ENCODE peak calls at places on chromosomes 1 and 21, in seven cellular contexts. W is PC-3, N is fibroblast of pulmonary artery, E is AG04450, P is astrocyte, H is aorta, S is OCI-LY7. B is an unnamed sample.

GRCh38 chr1:235867903-235868469 is 1.3 kb upstream of the LYST start:
- DNase-seq in W (no peak), N (no peak), E (no peak), P (no peak), H (no peak), S (peak; percentile 74), B (no peak)

GRCh38 chr21:16794944-16795343 is 717.9 kb upstream of the CXADR start:
- DNase-seq in W (peak; percentile 57), N (peak; percentile 88), E (peak; percentile 71), P (peak; percentile 95), H (no peak), S (no peak), B (peak; percentile 53)

GRCh38 chr1:217564833-217565232 is 66.1 kb downstream of the GPATCH2 start:
- DNase-seq in W (no peak), N (no peak), E (no peak), P (no peak), H (no peak), S (no peak), B (no peak)

GRCh38 chr21:43733529-43734071 is 14.7 kb downstream of the PDXK start:
- DNase-seq in W (no peak), N (no peak), E (no peak), P (peak; percentile 78), H (peak; percentile 49), S (no peak), B (peak; percentile 62)

GRCh38 chr1:193763313-193763712 is 576.9 kb upstream of the B3GALT2 start:
- DNase-seq in W (peak; percentile 41), N (peak; percentile 44), E (no peak), P (peak; percentile 14), H (no peak), S (no peak), B (no peak)

GRCh38 chr1:24186993-24187790 is at the start of gene IFNLR1:
- DNase-seq in W (peak; percentile 74), N (no peak), E (no peak), P (no peak), H (peak; percentile 63), S (peak; percentile 91), B (peak; percentile 69)

GRCh38 chr1:4336507-4336906 is 317.9 kb upstream of the AJAP1 start:
- DNase-seq in W (no peak), N (no peak), E (no peak), P (no peak), H (no peak), S (no peak), B (no peak)

GRCh38 chr1:97243973-97244560 is 522.5 kb downstream of the PTBP2 start:
- DNase-seq in W (peak; percentile 49), N (peak; percentile 42), E (no peak), P (peak; percentile 9), H (no peak), S (peak; percentile 21), B (peak; percentile 47)

GRCh38 chr1:46708121-46708520 is 10.8 kb downstream of the EFCAB14 start:
- DNase-seq in W (no peak), N (peak; percentile 8), E (no peak), P (no peak), H (no peak), S (no peak), B (no peak)

GRCh38 chr1:47725732-47726495 is 271.3 kb downstream of the TRABD2B start:
- DNase-seq in W (peak; percentile 87), N (peak; percentile 79), E (peak; percentile 26), P (peak; percentile 46), H (peak; percentile 86), S (peak; percentile 72), B (peak; percentile 79)

GRCh38 chr1:39720094-39720999 is 18.3 kb upstream of the PPIE start:
- DNase-seq in W (peak; percentile 83), N (peak; percentile 81), E (peak; percentile 27), P (peak; percentile 26), H (no peak), S (peak; percentile 76), B (peak; percentile 73)

GRCh38 chr21:45875416-45875760 is 106.2 kb upstream of the COL6A1 start:
- DNase-seq in W (no peak), N (no peak), E (no peak), P (no peak), H (peak; percentile 31), S (no peak), B (no peak)

GRCh38 chr21:45873866-45874265 is 107.7 kb upstream of the COL6A1 start:
- DNase-seq in W (no peak), N (no peak), E (no peak), P (no peak), H (peak; percentile 31), S (no peak), B (no peak)

GRCh38 chr21:45873418-45873817 is 108.2 kb upstream of the COL6A1 start:
- DNase-seq in W (no peak), N (no peak), E (no peak), P (no peak), H (peak; percentile 21), S (no peak), B (no peak)

GRCh38 chr21:45875881-45876280 is 105.7 kb upstream of the COL6A1 start:
- DNase-seq in W (no peak), N (no peak), E (no peak), P (no peak), H (peak; percentile 33), S (no peak), B (no peak)

DNA sequence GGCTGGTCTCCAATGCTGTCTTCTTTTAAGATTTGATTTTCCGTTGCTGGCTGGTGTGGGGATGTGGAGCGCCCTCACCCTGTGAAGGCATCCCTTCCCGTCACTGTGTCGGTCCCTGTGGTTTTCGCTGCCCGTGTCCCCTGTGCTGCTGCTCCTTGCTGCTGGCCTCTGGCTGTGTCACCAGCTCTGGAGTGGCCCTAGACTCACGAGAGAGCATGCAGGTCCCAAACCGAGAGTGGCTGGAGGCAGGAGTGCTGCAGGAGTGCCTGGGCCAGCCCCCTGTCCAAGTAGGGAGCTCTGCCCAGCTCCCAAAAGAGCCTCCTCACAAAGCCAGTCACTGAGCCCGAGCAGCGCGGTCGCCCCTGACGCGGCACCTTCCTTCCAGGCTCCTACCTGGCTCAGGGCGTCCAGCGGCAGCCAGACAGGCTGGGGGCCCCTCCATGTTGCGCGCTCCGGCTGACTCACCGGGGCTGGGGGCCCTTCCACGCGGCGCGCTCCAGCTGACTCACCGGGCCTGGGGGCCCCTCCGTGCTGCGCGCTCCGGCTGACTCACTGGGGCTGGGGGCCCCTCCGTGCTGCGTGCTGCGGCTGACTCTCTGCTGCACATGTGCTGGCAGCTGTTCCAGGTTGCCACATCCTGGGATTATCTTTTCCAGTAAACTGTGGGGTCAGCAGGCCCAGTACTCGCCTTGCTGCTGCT is 106.7 kb upstream of the COL6A1 start:
- DNase-seq in W (peak; percentile 76), N (peak; percentile 94), E (peak; percentile 95), P (peak; percentile 94), H (peak; percentile 56), S (no peak), B (peak; percentile 71)
- H3K4me3 ChIP-seq in W (peak overlapping the region; percentile 24), N (peak overlapping the region; percentile 32), E (peak overlapping the region; percentile 48), P (peak overlapping the region; percentile 41), H (no peak overlapping the region), S (no peak overlapping the region), B (no peak overlapping the region)

DNA sequence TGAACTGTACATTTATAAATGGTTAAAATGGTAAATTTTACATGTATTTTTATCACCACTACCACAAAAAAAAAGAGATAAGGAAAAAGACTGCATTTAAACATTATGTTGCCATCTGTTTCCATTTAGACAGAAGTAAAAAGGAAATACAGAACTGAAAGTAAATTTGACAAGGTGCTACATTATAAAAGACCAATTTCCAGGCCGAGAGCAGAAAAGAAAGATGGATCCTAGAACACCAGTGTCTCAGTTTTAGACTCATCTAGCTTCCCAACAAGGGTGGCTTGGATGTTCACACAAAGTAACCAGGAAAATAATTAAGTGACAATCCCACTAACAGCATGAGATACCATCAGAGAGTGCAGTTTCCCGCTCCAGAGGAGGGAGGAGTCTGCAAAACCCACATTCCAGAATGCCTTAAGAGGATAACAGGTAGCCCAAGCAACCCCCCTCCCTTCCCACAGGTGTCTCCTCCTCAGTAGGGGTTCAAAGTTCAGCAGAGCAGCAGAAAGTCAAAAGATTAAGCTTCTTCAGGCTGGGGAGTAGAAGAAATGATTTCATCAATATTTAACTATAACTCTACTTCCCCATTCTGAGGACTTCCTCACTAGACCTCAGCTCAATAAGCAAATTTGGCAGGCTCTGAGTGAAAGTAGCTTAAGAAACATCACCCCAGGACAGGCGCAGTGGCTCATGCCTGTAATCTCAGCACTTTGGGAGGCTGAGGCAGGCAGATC is 11.8 kb downstream of the TPM3 start:
- DNase-seq in W (no peak), N (no peak), E (no peak), P (no peak), H (no peak), S (peak; percentile 78), B (no peak)
- H3K4me3 ChIP-seq in W (peak overlapping the region; percentile 48), N (peak overlapping the region; percentile 25), E (peak overlapping the region; percentile 32), P (peak overlapping the region; percentile 51), H (no peak overlapping the region), S (peak overlapping the region; percentile 86), B (no peak overlapping the region)

DNA sequence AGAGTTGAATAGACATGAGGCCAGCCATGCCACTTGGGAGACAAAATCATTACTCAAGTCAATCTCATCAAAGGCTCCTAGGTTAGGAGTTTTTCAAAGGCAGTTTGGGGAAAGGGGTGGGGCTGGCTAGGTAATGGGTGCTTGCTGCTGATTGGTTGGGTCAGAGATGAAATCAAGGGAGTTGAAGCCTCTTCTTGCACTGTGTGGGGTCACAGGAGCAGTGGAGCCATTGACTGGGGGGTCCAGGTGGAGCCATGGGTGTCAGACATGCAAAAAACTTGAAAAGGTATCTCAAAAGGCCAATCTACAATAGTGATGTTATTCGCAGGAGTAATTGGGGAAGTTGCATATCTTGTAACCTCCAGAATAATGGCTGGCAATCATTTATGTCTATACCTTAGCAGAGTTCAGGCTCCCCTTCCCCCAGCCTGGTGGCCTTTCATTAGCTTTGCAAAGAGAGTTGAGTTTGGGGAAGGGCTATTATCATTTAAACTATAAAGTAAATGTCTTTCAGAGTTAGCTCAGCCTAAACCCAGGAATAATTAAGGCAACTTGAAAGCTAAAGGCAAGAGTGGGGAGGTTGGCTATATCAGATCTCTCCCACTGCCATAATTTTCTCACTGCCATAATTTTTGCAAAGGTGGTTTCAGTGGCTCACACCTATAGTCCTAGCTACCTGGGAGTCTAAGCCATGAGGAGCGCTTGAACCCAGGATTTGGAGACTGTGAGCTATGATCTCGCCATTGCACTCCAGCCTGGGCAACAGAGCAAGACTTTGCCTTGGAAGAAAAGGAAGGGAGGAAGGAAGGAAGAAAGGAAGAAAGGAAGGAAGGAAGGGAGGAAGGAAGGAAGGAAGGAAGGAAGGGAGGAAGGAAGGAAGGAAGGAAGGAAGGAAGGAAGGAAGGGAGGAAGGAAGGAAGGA is 7.8 kb upstream of the PINK1 start:
- DNase-seq in W (no peak), N (no peak), E (no peak), P (no peak), H (no peak), S (no peak), B (no peak)
- H3K4me3 ChIP-seq in W (no peak overlapping the region), N (no peak overlapping the region), E (no peak overlapping the region), P (no peak overlapping the region), H (no peak overlapping the region), S (no peak overlapping the region), B (no peak overlapping the region)

GRCh38 chr1:201563941-201564340 is 25.0 kb downstream of the NAV1 start:
- DNase-seq in W (no peak), N (no peak), E (no peak), P (no peak), H (no peak), S (no peak), B (no peak)
- H3K4me3 ChIP-seq in W (no peak overlapping the region), N (no peak overlapping the region), E (no peak overlapping the region), P (no peak overlapping the region), H (no peak overlapping the region), S (no peak overlapping the region), B (no peak overlapping the region)

B was measured in epithelial cell of esophagus.